ENCODE peak calls at places on chromosomes 2 and 18, in eight cellular contexts. Y, J, B, H, V, K, O and E are unnamed samples.

GRCh38 chr18:61653823-61654551 is 238.8 kb downstream of the RNF152 start:
- DNase-seq in Y (no peak), J (no peak), B (no peak), H (no peak), V (no peak), K (no peak), O (no peak), E (no peak)

GRCh38 chr18:9831046-9831722 is 54.6 kb upstream of the TXNDC2 start:
- DNase-seq in Y (no peak), J (no peak), B (no peak), H (no peak), V (no peak), K (no peak), O (no peak), E (no peak)

GRCh38 chr2:140348826-140349225 is 1568.6 kb upstream of the NXPH2 start:
- DNase-seq in Y (no peak), J (no peak), B (no peak), H (no peak), V (no peak), K (no peak), O (no peak), E (no peak)

GRCh38 chr2:12534646-12535263 is 182.0 kb upstream of the TRIB2 start:
- DNase-seq in Y (peak; percentile 90), J (peak; percentile 96), B (no peak), H (no peak), V (peak; percentile 99), K (no peak), O (no peak), E (peak; percentile 98)

GRCh38 chr2:208619993-208620392 is 213.4 kb downstream of the PTH2R start:
- DNase-seq in Y (no peak), J (no peak), B (no peak), H (no peak), V (no peak), K (no peak), O (no peak), E (no peak)

GRCh38 chr18:75284566-75284965 is 74.0 kb downstream of the TSHZ1 start:
- DNase-seq in Y (no peak), J (no peak), B (no peak), H (no peak), V (no peak), K (no peak), O (no peak), E (no peak)

GRCh38 chr2:164785447-164785846 is 56.2 kb downstream of the COBLL1 start:
- DNase-seq in Y (no peak), J (peak; percentile 72), B (no peak), H (no peak), V (peak; percentile 76), K (no peak), O (no peak), E (no peak)

GRCh38 chr2:171146071-171146470 is 14.6 kb downstream of the TLK1 start:
- DNase-seq in Y (no peak), J (no peak), B (no peak), H (no peak), V (no peak), K (no peak), O (no peak), E (no peak)

GRCh38 chr2:222445226-222445625 is 20.9 kb downstream of the SGPP2 start:
- DNase-seq in Y (no peak), J (no peak), B (no peak), H (no peak), V (peak; percentile 62), K (no peak), O (no peak), E (no peak)

GRCh38 chr2:60676950-60677349 is 79.1 kb upstream of the PAPOLG start:
- DNase-seq in Y (no peak), J (no peak), B (no peak), H (peak; percentile 6), V (no peak), K (no peak), O (no peak), E (no peak)

GRCh38 chr18:61748024-61748423 is 144.8 kb downstream of the RNF152 start:
- DNase-seq in Y (no peak), J (no peak), B (no peak), H (no peak), V (no peak), K (no peak), O (no peak), E (no peak)

GRCh38 chr2:158894572-158894971 is 73.9 kb upstream of the TANC1 start:
- DNase-seq in Y (no peak), J (no peak), B (no peak), H (no peak), V (no peak), K (no peak), O (no peak), E (no peak)